ENCODE peak calls at places on chromosomes 7 and 10, in ten cellular contexts. C is activated CD4-positive, CD25-positive, alpha-beta regulatory T cell; I is Daoy; Y is AG08396; P is stimulated activated CD4-positive, alpha-beta T cell treated with anti-CD3 and anti-CD28 coated beads, Interleukin-2, amount 100 ng/mL, for 48 hours; U is kidney; R is HepG2; L is K562; G is kidney tubule cell; F is H9. T is an unnamed sample.

GRCh38 chr7:95441042-95441823 is 6.4 kb upstream of the PON2 start:
- DNase-seq in C (no peak), I (no peak), Y (no peak), P (no peak), U (no peak), R (peak), L (no peak), G (peak), F (no peak), T (peak)

GRCh38 chr10:46516660-46517416 is 39.6 kb downstream of the GPRIN2 start:
- DNase-seq in C (no peak), I (peak), Y (peak), P (no peak), U (no peak), R (no peak), L (no peak), G (peak), F (peak), T (peak)

GRCh38 chr7:131004371-131004770 is 270.4 kb upstream of the KLF14 start:
- DNase-seq in C (no peak), I (no peak), Y (no peak), P (no peak), U (no peak), R (no peak), L (no peak), G (no peak), F (no peak), T (no peak)

GRCh38 chr7:128867842-128868623 is 5.4 kb downstream of the ATP6V1F start:
- DNase-seq in C (no peak), I (peak), Y (no peak), P (no peak), U (no peak), R (no peak), L (no peak), G (no peak), F (peak), T (peak)

GRCh38 chr10:114337510-114338462 is 66.5 kb downstream of the AFAP1L2 start:
- DNase-seq in C (no peak), I (no peak), Y (no peak), P (no peak), U (no peak), R (no peak), L (no peak), G (no peak), F (peak), T (peak)

GRCh38 chr10:89852872-89853271 is 151.5 kb downstream of the KIF20B start:
- DNase-seq in C (no peak), I (no peak), Y (no peak), P (no peak), U (no peak), R (no peak), L (no peak), G (no peak), F (no peak), T (no peak)

GRCh38 chr10:102782698-102783540 is 39.2 kb downstream of the WBP1L start:
- DNase-seq in C (no peak), I (peak), Y (peak), P (no peak), U (peak), R (no peak), L (no peak), G (no peak), F (no peak), T (peak)

GRCh38 chr10:69769395-69769989 is 32.2 kb upstream of the COL13A1 start:
- DNase-seq in C (no peak), I (peak), Y (peak), P (no peak), U (peak), R (no peak), L (no peak), G (peak), F (peak), T (peak)

GRCh38 chr10:63375859-63376258 is 89.9 kb downstream of the JMJD1C start:
- DNase-seq in C (no peak), I (no peak), Y (no peak), P (no peak), U (no peak), R (no peak), L (no peak), G (no peak), F (no peak), T (no peak)

GRCh38 chr7:51111256-51111655 is 205.4 kb downstream of the COBL start:
- DNase-seq in C (no peak), I (no peak), Y (no peak), P (no peak), U (no peak), R (no peak), L (no peak), G (no peak), F (no peak), T (no peak)

GRCh38 chr7:116177009-116177408 is 33.3 kb upstream of the TES start:
- DNase-seq in C (no peak), I (peak), Y (peak), P (no peak), U (no peak), R (no peak), L (no peak), G (peak), F (no peak), T (peak)

GRCh38 chr7:8271960-8272359 is 10.0 kb upstream of the ICA1 start:
- DNase-seq in C (no peak), I (no peak), Y (no peak), P (no peak), U (no peak), R (no peak), L (no peak), G (no peak), F (no peak), T (no peak)

GRCh38 chr10:122419890-122420623 is 34.4 kb upstream of the ARMS2 start:
- DNase-seq in C (no peak), I (no peak), Y (peak), P (no peak), U (no peak), R (no peak), L (no peak), G (no peak), F (no peak), T (peak)

GRCh38 chr7:40234046-40234445 is 99.2 kb downstream of the SUGCT start:
- DNase-seq in C (no peak), I (no peak), Y (no peak), P (no peak), U (no peak), R (no peak), L (no peak), G (no peak), F (no peak), T (no peak)

GRCh38 chr10:48551796-48552591 is 52.9 kb downstream of the ARHGAP22 start:
- DNase-seq in C (no peak), I (peak), Y (peak), P (peak), U (no peak), R (no peak), L (peak), G (peak), F (peak), T (peak)

GRCh38 chr7:142030294-142030693 is 34.6 kb downstream of the MGAM start:
- DNase-seq in C (no peak), I (no peak), Y (no peak), P (no peak), U (no peak), R (peak), L (no peak), G (peak), F (no peak), T (no peak)

GRCh38 chr10:124609698-124610097 is 134.5 kb downstream of the FAM53B start:
- DNase-seq in C (no peak), I (no peak), Y (no peak), P (no peak), U (no peak), R (peak), L (no peak), G (no peak), F (no peak), T (no peak)

GRCh38 chr7:22152690-22153089 is 204.3 kb downstream of the RAPGEF5 start:
- DNase-seq in C (no peak), I (no peak), Y (no peak), P (no peak), U (no peak), R (no peak), L (no peak), G (no peak), F (no peak), T (no peak)

GRCh38 chr10:14904316-14904732 is 25.7 kb downstream of the SUV39H2 start:
- DNase-seq in C (no peak), I (no peak), Y (peak), P (no peak), U (no peak), R (peak), L (peak), G (peak), F (no peak), T (no peak)

GRCh38 chr7:133110312-133110711 is 28.4 kb upstream of the CHCHD3 start:
- DNase-seq in C (no peak), I (no peak), Y (no peak), P (no peak), U (no peak), R (no peak), L (no peak), G (no peak), F (no peak), T (no peak)

GRCh38 chr7:147535619-147536200 is 1054.9 kb upstream of the C7orf33 start:
- DNase-seq in C (no peak), I (no peak), Y (no peak), P (no peak), U (no peak), R (no peak), L (no peak), G (peak), F (no peak), T (no peak)

GRCh38 chr10:113133497-113133896 is 183.4 kb downstream of the TCF7L2 start:
- DNase-seq in C (no peak), I (no peak), Y (peak), P (no peak), U (no peak), R (no peak), L (no peak), G (peak), F (no peak), T (peak)

GRCh38 chr7:67478066-67478465 is 481.4 kb downstream of the TYW1 start:
- DNase-seq in C (no peak), I (no peak), Y (no peak), P (no peak), U (no peak), R (no peak), L (no peak), G (no peak), F (no peak), T (no peak)

GRCh38 chr10:5620223-5620721 is 46.1 kb downstream of the ASB13 start:
- DNase-seq in C (no peak), I (no peak), Y (no peak), P (no peak), U (peak), R (no peak), L (no peak), G (no peak), F (no peak), T (no peak)

GRCh38 chr7:30778246-30779025 is 7.2 kb downstream of the MINDY4 start:
- DNase-seq in C (no peak), I (no peak), Y (no peak), P (no peak), U (no peak), R (no peak), L (no peak), G (no peak), F (no peak), T (no peak)

GRCh38 chr10:5945203-5945534 is 32.2 kb downstream of the IL15RA start:
- DNase-seq in C (no peak), I (no peak), Y (no peak), P (no peak), U (peak), R (no peak), L (no peak), G (no peak), F (no peak), T (no peak)

GRCh38 chr10:103661198-103661950 is 167.9 kb downstream of the NEURL1 start:
- DNase-seq in C (no peak), I (peak), Y (peak), P (no peak), U (peak), R (peak), L (no peak), G (peak), F (peak), T (peak)

GRCh38 chr7:143965280-143965679 is 10.6 kb downstream of the OR2F1 start:
- DNase-seq in C (no peak), I (no peak), Y (no peak), P (no peak), U (no peak), R (peak), L (no peak), G (no peak), F (no peak), T (no peak)

GRCh38 chr10:122273966-122274545 is 3.0 kb downstream of the BTBD16 start:
- DNase-seq in C (no peak), I (no peak), Y (no peak), P (no peak), U (no peak), R (no peak), L (no peak), G (no peak), F (no peak), T (no peak)

GRCh38 chr10:58963723-58964124 is 212.7 kb upstream of the PHYHIPL start:
- DNase-seq in C (no peak), I (no peak), Y (no peak), P (no peak), U (no peak), R (peak), L (no peak), G (peak), F (peak), T (no peak)

GRCh38 chr7:92404170-92404614 is 43.1 kb upstream of the GATAD1 start:
- DNase-seq in C (no peak), I (no peak), Y (no peak), P (peak), U (no peak), R (no peak), L (no peak), G (no peak), F (no peak), T (no peak)

GRCh38 chr10:28532223-28532508 is 752 bp upstream of the WAC start:
- DNase-seq in C (no peak), I (no peak), Y (peak), P (peak), U (no peak), R (peak), L (no peak), G (no peak), F (no peak), T (no peak)

GRCh38 chr10:71068811-71069411 is 143.5 kb upstream of the UNC5B start:
- DNase-seq in C (no peak), I (peak), Y (peak), P (no peak), U (no peak), R (no peak), L (no peak), G (peak), F (no peak), T (peak)

GRCh38 chr7:102300643-102301211 is 14.1 kb downstream of the SH2B2 start:
- DNase-seq in C (no peak), I (no peak), Y (no peak), P (no peak), U (no peak), R (no peak), L (no peak), G (no peak), F (peak), T (no peak)

GRCh38 chr10:74754397-74754796 is 72.0 kb upstream of the KAT6B start:
- DNase-seq in C (no peak), I (no peak), Y (no peak), P (no peak), U (no peak), R (no peak), L (no peak), G (no peak), F (peak), T (peak)

T was measured in astrocyte.